ENCODE peak calls at places on chromosomes 2 and 18, in five cellular contexts. F is A549, I is GM12878, A is H1, Y is HepG2. X is an unnamed sample.

GRCh38 chr2:163736433-163737168 is 793 bp upstream of the FIGN start:
- DNase-seq in F (peak), I (no peak), A (peak), Y (peak), X (no peak)

GRCh38 chr2:146312899-146313298 is 1531.9 kb upstream of the ACVR2A start:
- DNase-seq in F (no peak), I (no peak), A (no peak), Y (no peak), X (no peak)

GRCh38 chr2:9820020-9820973 is 23.0 kb upstream of the TAF1B start:
- DNase-seq in F (peak), I (no peak), A (no peak), Y (peak), X (no peak)

GRCh38 chr2:9708683-9709538 is 78.1 kb upstream of the YWHAQ start:
- DNase-seq in F (no peak), I (no peak), A (no peak), Y (no peak), X (no peak)

GRCh38 chr2:61220768-61221167 is 58.8 kb downstream of the C2orf74 start:
- DNase-seq in F (no peak), I (no peak), A (no peak), Y (no peak), X (no peak)

GRCh38 chr2:241039416-241039815 is 41.0 kb downstream of the SNED1 start:
- DNase-seq in F (no peak), I (no peak), A (no peak), Y (no peak), X (no peak)

GRCh38 chr2:237497820-237498128 is 10.7 kb downstream of the MLPH start:
- DNase-seq in F (no peak), I (no peak), A (no peak), Y (no peak), X (no peak)

GRCh38 chr2:189534854-189535253 is 45.7 kb downstream of the SLC40A1 start:
- DNase-seq in F (peak), I (no peak), A (no peak), Y (peak), X (no peak)

GRCh38 chr2:236177967-236178909 is 10.1 kb upstream of the GBX2 start:
- DNase-seq in F (peak), I (no peak), A (peak), Y (peak), X (peak)

GRCh38 chr2:96839288-96839874 is 4.4 kb downstream of the ANKRD23 start:
- DNase-seq in F (no peak), I (no peak), A (peak), Y (no peak), X (no peak)

GRCh38 chr18:68607852-68608251 is 107.1 kb downstream of the TMX3 start:
- DNase-seq in F (no peak), I (no peak), A (no peak), Y (no peak), X (no peak)

GRCh38 chr2:82789886-82790276 is 1669.2 kb downstream of the SUCLG1 start:
- DNase-seq in F (no peak), I (no peak), A (no peak), Y (no peak), X (no peak)

GRCh38 chr2:16218651-16219050 is 278.3 kb downstream of the MYCN start:
- DNase-seq in F (peak), I (no peak), A (peak), Y (peak), X (peak)

GRCh38 chr2:172251231-172251630 is 148.5 kb upstream of the DLX2 start:
- DNase-seq in F (no peak), I (no peak), A (no peak), Y (no peak), X (no peak)

GRCh38 chr2:146576301-146576700 is 1268.5 kb upstream of the ACVR2A start:
- DNase-seq in F (no peak), I (no peak), A (no peak), Y (no peak), X (no peak)

GRCh38 chr18:31566576-31567306 is 24.9 kb upstream of the TTR start:
- DNase-seq in F (no peak), I (no peak), A (no peak), Y (peak), X (no peak)

GRCh38 chr2:197308635-197309368 is 1.8 kb downstream of the ANKRD44 start:
- DNase-seq in F (no peak), I (no peak), A (no peak), Y (no peak), X (no peak)

GRCh38 chr2:197310940-197311485 is 433 bp upstream of the ANKRD44 start:
- DNase-seq in F (no peak), I (no peak), A (no peak), Y (no peak), X (no peak)

GRCh38 chr2:197307933-197308521 is 2.6 kb downstream of the ANKRD44 start:
- DNase-seq in F (no peak), I (no peak), A (no peak), Y (no peak), X (no peak)

GRCh38 chr2:197310271-197310939 is at the start of gene ANKRD44:
- DNase-seq in F (peak), I (no peak), A (peak), Y (peak), X (peak)

DNA sequence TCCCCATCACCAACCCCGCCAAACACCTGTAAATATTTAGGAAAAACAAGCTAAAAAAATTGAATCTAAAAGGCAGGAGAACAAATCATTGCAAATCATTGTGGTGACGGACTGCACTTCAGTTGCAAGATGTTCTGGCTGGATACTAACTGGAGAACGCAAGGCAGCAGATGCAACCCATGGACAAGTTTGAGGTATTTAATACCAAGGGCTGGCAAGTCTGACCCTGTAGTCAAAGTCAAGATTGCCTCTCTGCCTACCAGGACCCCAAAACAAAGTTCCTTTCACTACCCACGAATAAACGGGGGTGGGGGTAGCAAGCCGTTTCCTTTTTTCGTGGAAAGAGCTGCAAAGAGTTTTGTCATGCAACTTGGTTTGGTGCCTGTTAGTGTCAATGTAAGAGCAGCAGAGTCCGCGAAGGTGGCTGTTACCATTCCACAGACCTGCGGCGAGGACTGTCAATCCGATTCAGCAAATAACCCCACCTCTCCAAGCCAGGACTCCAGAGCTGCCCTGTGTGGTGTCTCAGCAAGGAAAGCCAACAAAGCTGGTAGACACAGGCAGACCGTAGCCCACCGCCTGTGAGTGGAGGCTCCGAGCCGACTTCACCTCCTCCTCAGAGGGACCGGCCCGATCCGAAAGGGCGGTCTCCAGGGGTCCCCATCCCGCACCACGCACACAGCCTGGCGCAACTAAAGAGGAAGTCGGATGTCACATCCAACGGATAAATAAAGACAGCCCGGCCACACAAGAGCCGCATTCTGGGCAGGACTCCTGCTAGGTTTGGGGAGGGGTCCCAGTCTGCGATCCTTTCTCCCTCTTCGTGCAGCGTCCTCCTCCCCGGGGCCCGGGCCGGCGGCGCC is 980 bp downstream of the ANKRD44 start:
- DNase-seq in F (no peak), I (no peak), A (peak), Y (no peak), X (no peak)
- TF ChIP-seq HDAC2 in F (no peak), I (no peak), A (no peak), Y (no peak), X (no peak)

GRCh38 chr2:65063426-65063825 is 7.2 kb downstream of the CEP68 start:
- DNase-seq in F (no peak), I (no peak), A (no peak), Y (no peak), X (no peak)

GRCh38 chr2:65061910-65062339 is 5.7 kb downstream of the CEP68 start:
- DNase-seq in F (no peak), I (no peak), A (no peak), Y (no peak), X (no peak)

GRCh38 chr2:65067806-65068553 is 11.8 kb downstream of the CEP68 start:
- DNase-seq in F (no peak), I (no peak), A (no peak), Y (no peak), X (no peak)

GRCh38 chr2:65062843-65063242 is 6.6 kb downstream of the CEP68 start:
- DNase-seq in F (no peak), I (no peak), A (no peak), Y (no peak), X (peak)

GRCh38 chr2:65064728-65065552 is 8.7 kb downstream of the CEP68 start:
- DNase-seq in F (peak), I (peak), A (no peak), Y (peak), X (peak)
- TF ChIP-seq POLR2A in F (no peak), I (peak), A (no peak), Y (no peak), X (no peak)

GRCh38 chr2:86785456-86785855 is 5.3 kb downstream of the CD8A start:
- DNase-seq in F (no peak), I (no peak), A (no peak), Y (no peak), X (no peak)

GRCh38 chr2:86782748-86783147 is 8.0 kb downstream of the CD8A start:
- DNase-seq in F (no peak), I (no peak), A (no peak), Y (no peak), X (no peak)

GRCh38 chr2:86786001-86786536 is 4.6 kb downstream of the CD8A start:
- DNase-seq in F (no peak), I (no peak), A (no peak), Y (no peak), X (no peak)

GRCh38 chr2:86781363-86781762 is 9.3 kb downstream of the CD8A start:
- DNase-seq in F (no peak), I (no peak), A (no peak), Y (no peak), X (no peak)

GRCh38 chr2:86783615-86784339 is 6.9 kb downstream of the CD8A start:
- DNase-seq in F (no peak), I (peak), A (no peak), Y (no peak), X (no peak)
- TF ChIP-seq HDAC2 in F (no peak), I (no peak), A (no peak), Y (no peak), X (no peak)

GRCh38 chr2:25982968-25983280 is 627 bp upstream of the KIF3C start:
- DNase-seq in F (no peak), I (no peak), A (no peak), Y (no peak), X (no peak)

GRCh38 chr2:25980951-25981350 is 1.3 kb downstream of the KIF3C start:
- DNase-seq in F (no peak), I (no peak), A (no peak), Y (no peak), X (no peak)

GRCh38 chr2:25983735-25984134 is 1.4 kb upstream of the KIF3C start:
- DNase-seq in F (no peak), I (no peak), A (no peak), Y (no peak), X (no peak)

GRCh38 chr2:25981596-25982272 is 563 bp downstream of the KIF3C start:
- DNase-seq in F (no peak), I (no peak), A (peak), Y (no peak), X (no peak)

GRCh38 chr2:25982273-25982967 is at the start of gene KIF3C:
- DNase-seq in F (peak), I (no peak), A (peak), Y (peak), X (peak)
- TF ChIP-seq POLR2A in F (no peak), I (no peak), A (peak), Y (no peak), X (peak)

X was measured in K562.